ENCODE peak calls at places on chromosomes 16 and 17, in seven cellular contexts. H, E, A, F, G, Q and B are unnamed samples.

GRCh38 chr17:40129498-40129897 is 7.7 kb downstream of the MSL1 start:
- DNase-seq in E (no peak), F (no peak), H (no peak), G (no peak), Q (no peak), A (no peak), B (no peak)

GRCh38 chr17:48611681-48612455 is 1.1 kb upstream of the HOXB7 start:
- DNase-seq in E (no peak), H (no peak), G (no peak), F (peak), A (peak), Q (no peak), B (no peak)

GRCh38 chr16:57828272-57829161 is 26.2 kb upstream of the KIFC3 start:
- DNase-seq in Q (no peak), H (no peak), F (peak), E (no peak), G (no peak), A (no peak), B (no peak)

GRCh38 chr17:16933317-16934132 is 38.4 kb downstream of the TNFRSF13B start:
- DNase-seq in F (no peak), Q (no peak), G (no peak), E (no peak), A (no peak), H (no peak), B (no peak)

GRCh38 chr16:23976091-23977001 is 140.6 kb downstream of the PRKCB start:
- DNase-seq in F (no peak), G (no peak), E (peak), A (peak), Q (no peak), H (no peak), B (no peak)

GRCh38 chr16:89035013-89035697 is 58.1 kb upstream of the CBFA2T3 start:
- DNase-seq in F (no peak), G (no peak), E (no peak), H (no peak), A (peak), Q (no peak), B (no peak)

GRCh38 chr17:74042744-74043486 is 160.6 kb upstream of the RPL38 start:
- DNase-seq in F (peak), H (peak), G (peak), Q (peak), E (peak), A (peak), B (peak)

GRCh38 chr17:14301279-14301760 is 439 bp downstream of the HS3ST3B1 start:
- DNase-seq in E (peak), Q (no peak), F (no peak), A (peak), G (no peak), H (no peak), B (no peak)

GRCh38 chr16:66344533-66345145 is 21.9 kb upstream of the CDH5 start:
- DNase-seq in G (peak), H (peak), Q (peak), E (no peak), A (peak), F (no peak), B (no peak)

GRCh38 chr17:6353161-6353560 is 81.8 kb downstream of the AIPL1 start:
- DNase-seq in F (no peak), Q (no peak), E (no peak), G (no peak), H (no peak), A (no peak), B (no peak)

GRCh38 chr17:17513626-17514025 is 17.4 kb upstream of the RASD1 start:
- DNase-seq in G (no peak), E (no peak), Q (no peak), H (no peak), A (no peak), F (no peak), B (no peak)